ENCODE peak calls at places on chromosomes 6 and 20, in six cellular contexts. M is Right ventricle myocardium inferior; R is dermis blood vessel endothelial cell; C is cardiac muscle cell; K is heart right ventricle; U is stimulated activated CD8-positive, alpha-beta memory T cell treated with anti-CD3 and anti-CD28 coated beads, Interleukin-4, amount 100 ng/mL, for 24 hours. W is an unnamed sample.

GRCh38 chr20:48667481-48667880 is 160.3 kb downstream of the PREX1 start:
- DNase-seq in M (peak), R (peak), C (no peak), K (no peak), U (no peak), W (no peak)

GRCh38 chr6:160102956-160103824 is 18.4 kb upstream of the SLC22A1 start:
- DNase-seq in M (no peak), R (peak), C (peak), K (no peak), U (no peak), W (peak)

GRCh38 chr20:50515471-50516106 is 5.4 kb downstream of the PTPN1 start:
- DNase-seq in M (no peak), R (no peak), C (no peak), K (no peak), U (no peak), W (no peak)

GRCh38 chr20:48155231-48155630 is 369.9 kb upstream of the SULF2 start:
- DNase-seq in M (no peak), R (no peak), C (no peak), K (no peak), U (no peak), W (no peak)

GRCh38 chr6:148538251-148539190 is 195.9 kb downstream of the SASH1 start:
- DNase-seq in M (no peak), R (no peak), C (no peak), K (no peak), U (no peak), W (no peak)

GRCh38 chr6:25439368-25439767 is 160.2 kb downstream of the CARMIL1 start:
- DNase-seq in M (no peak), R (no peak), C (no peak), K (no peak), U (no peak), W (no peak)

GRCh38 chr20:30594112-30594511 is 663.4 kb upstream of the DEFB115 start:
- DNase-seq in M (no peak), R (no peak), C (no peak), K (no peak), U (no peak), W (peak)

GRCh38 chr6:1485678-1486077 is 96.3 kb downstream of the FOXF2 start:
- DNase-seq in M (no peak), R (peak), C (no peak), K (no peak), U (no peak), W (no peak)

GRCh38 chr6:6892706-6893601 is 214.8 kb upstream of the RREB1 start:
- DNase-seq in M (peak), R (no peak), C (peak), K (peak), U (no peak), W (no peak)

GRCh38 chr6:170178561-170179477 is 112.1 kb downstream of the DLL1 start:
- DNase-seq in M (no peak), R (peak), C (no peak), K (no peak), U (no peak), W (peak)

GRCh38 chr6:114404339-114404955 is 61.6 kb upstream of the HS3ST5 start:
- DNase-seq in M (no peak), R (no peak), C (no peak), K (no peak), U (no peak), W (no peak)

GRCh38 chr20:47489448-47489872 is 12.2 kb upstream of the NCOA3 start:
- DNase-seq in M (no peak), R (no peak), C (no peak), K (peak), U (no peak), W (no peak)

GRCh38 chr6:46103437-46103836 is 26.4 kb upstream of the ENPP4 start:
- DNase-seq in M (no peak), R (no peak), C (no peak), K (no peak), U (no peak), W (no peak)

W was measured in H7.